ENCODE peak calls at places on chromosome 10, in four cellular contexts. One of them, this sample, is unnamed.

GRCh38 chr10:1109795-1110673 is 53.8 kb downstream of the WDR37 start:
- DNase-seq in right cardiac atrium: peak; percentile 74
- DNase-seq in endothelial cell of umbilical vein: peak; percentile 69
- DNase-seq in SJSA1: peak; percentile 79
- DNase-seq in this sample: peak; percentile 88

GRCh38 chr10:44779511-44779910 is 131.6 kb upstream of the TMEM72 start:
- DNase-seq in endothelial cell of umbilical vein: no peak
- DNase-seq in right cardiac atrium: peak; percentile 39
- DNase-seq in SJSA1: no peak
- DNase-seq in this sample: no peak

GRCh38 chr10:30028006-30028441 is 31.4 kb downstream of the JCAD start:
- DNase-seq in SJSA1: no peak
- DNase-seq in right cardiac atrium: peak; percentile 85
- DNase-seq in endothelial cell of umbilical vein: peak; percentile 98
- DNase-seq in this sample: no peak

GRCh38 chr10:123359539-123359938 is 205.3 kb downstream of the BUB3 start:
- DNase-seq in right cardiac atrium: no peak
- DNase-seq in SJSA1: no peak
- DNase-seq in endothelial cell of umbilical vein: no peak
- DNase-seq in this sample: no peak

GRCh38 chr10:127928021-127928806 is 21.3 kb downstream of the PTPRE start:
- DNase-seq in right cardiac atrium: no peak
- DNase-seq in endothelial cell of umbilical vein: peak; percentile 82
- DNase-seq in SJSA1: no peak
- DNase-seq in this sample: peak; percentile 97

GRCh38 chr10:90193240-90193985 is 492.0 kb downstream of the KIF20B start:
- DNase-seq in SJSA1: no peak
- DNase-seq in right cardiac atrium: no peak
- DNase-seq in endothelial cell of umbilical vein: no peak
- DNase-seq in this sample: peak; percentile 69

GRCh38 chr10:99532194-99532593 is 548 bp upstream of the NKX2-3 start:
- DNase-seq in endothelial cell of umbilical vein: no peak
- DNase-seq in SJSA1: no peak
- DNase-seq in right cardiac atrium: no peak
- DNase-seq in this sample: peak; percentile 64

GRCh38 chr10:59724098-59724938 is 14.7 kb upstream of the SLC16A9 start:
- DNase-seq in endothelial cell of umbilical vein: no peak
- DNase-seq in right cardiac atrium: no peak
- DNase-seq in SJSA1: no peak
- DNase-seq in this sample: no peak

GRCh38 chr10:90787906-90788491 is 69.8 kb downstream of the HTR7 start:
- DNase-seq in endothelial cell of umbilical vein: peak; percentile 47
- DNase-seq in SJSA1: no peak
- DNase-seq in right cardiac atrium: peak; percentile 59
- DNase-seq in this sample: peak; percentile 37

GRCh38 chr10:106741131-106741530 is 423.4 kb downstream of the SORCS1 start:
- DNase-seq in SJSA1: no peak
- DNase-seq in right cardiac atrium: no peak
- DNase-seq in endothelial cell of umbilical vein: no peak
- DNase-seq in this sample: no peak

GRCh38 chr10:29950391-29950790 is 109.0 kb downstream of the JCAD start:
- DNase-seq in SJSA1: no peak
- DNase-seq in endothelial cell of umbilical vein: no peak
- DNase-seq in right cardiac atrium: no peak
- DNase-seq in this sample: peak; percentile 73

GRCh38 chr10:131694168-131694962 is 206.4 kb upstream of the PPP2R2D start:
- DNase-seq in endothelial cell of umbilical vein: no peak
- DNase-seq in right cardiac atrium: no peak
- DNase-seq in SJSA1: peak; percentile 21
- DNase-seq in this sample: no peak

GRCh38 chr10:102775973-102776669 is 32.4 kb downstream of the WBP1L start:
- DNase-seq in right cardiac atrium: peak; percentile 93
- DNase-seq in endothelial cell of umbilical vein: peak; percentile 98
- DNase-seq in SJSA1: peak; percentile 74
- DNase-seq in this sample: peak; percentile 97

GRCh38 chr10:69087600-69088470 is at the start of gene SRGN:
- DNase-seq in endothelial cell of umbilical vein: peak; percentile 92
- DNase-seq in SJSA1: peak; percentile 55
- DNase-seq in right cardiac atrium: peak; percentile 81
- DNase-seq in this sample: no peak

GRCh38 chr10:43622022-43622421 is 15.8 kb downstream of the ZNF485 start:
- DNase-seq in SJSA1: no peak
- DNase-seq in right cardiac atrium: no peak
- DNase-seq in endothelial cell of umbilical vein: no peak
- DNase-seq in this sample: no peak

GRCh38 chr10:43616697-43617370 is 10.6 kb downstream of the ZNF485 start:
- DNase-seq in endothelial cell of umbilical vein: no peak
- DNase-seq in right cardiac atrium: no peak
- DNase-seq in SJSA1: no peak
- DNase-seq in this sample: no peak

GRCh38 chr10:43623351-43623750 is 17.1 kb downstream of the ZNF485 start:
- DNase-seq in SJSA1: no peak
- DNase-seq in endothelial cell of umbilical vein: peak; percentile 32
- DNase-seq in right cardiac atrium: no peak
- DNase-seq in this sample: peak; percentile 18

GRCh38 chr10:43619368-43619767 is 13.1 kb downstream of the ZNF485 start:
- DNase-seq in endothelial cell of umbilical vein: no peak
- DNase-seq in SJSA1: no peak
- DNase-seq in right cardiac atrium: no peak
- DNase-seq in this sample: no peak
- H3K9me3 ChIP-seq in endothelial cell of umbilical vein: peaks cover 7% of the 10 kb centered on the region
- H3K9me3 ChIP-seq in SJSA1: peaks cover 2% of the 10 kb centered on the region
- H3K9me3 ChIP-seq in right cardiac atrium: peaks cover 7% of the 10 kb centered on the region
- H3K9me3 ChIP-seq in this sample: peaks cover 68% of the 10 kb centered on the region

GRCh38 chr10:104336829-104337526 is 1.3 kb downstream of the ITPRIP start:
- DNase-seq in endothelial cell of umbilical vein: peak; percentile 47
- DNase-seq in right cardiac atrium: peak; percentile 29
- DNase-seq in SJSA1: no peak
- DNase-seq in this sample: peak; percentile 88
- H3K4me1 ChIP-seq in endothelial cell of umbilical vein: peaks cover 54% of the 10 kb centered on the region
- H3K4me1 ChIP-seq in right cardiac atrium: peaks cover 36% of the 10 kb centered on the region
- H3K4me1 ChIP-seq in SJSA1: peaks cover 29% of the 10 kb centered on the region
- H3K4me1 ChIP-seq in this sample: peaks cover 32% of the 10 kb centered on the region

GRCh38 chr10:71850745-71851629 is at the start of gene PSAP:
- DNase-seq in endothelial cell of umbilical vein: peak; percentile 99
- DNase-seq in SJSA1: peak; percentile 99
- DNase-seq in right cardiac atrium: peak; percentile 100
- DNase-seq in this sample: peak; percentile 98

GRCh38 chr10:71848325-71849277 is 2.5 kb downstream of the PSAP start:
- DNase-seq in SJSA1: no peak
- DNase-seq in endothelial cell of umbilical vein: peak; percentile 67
- DNase-seq in right cardiac atrium: no peak
- DNase-seq in this sample: no peak

GRCh38 chr10:71850021-71850744 is 868 bp downstream of the PSAP start:
- DNase-seq in SJSA1: no peak
- DNase-seq in endothelial cell of umbilical vein: no peak
- DNase-seq in right cardiac atrium: no peak
- DNase-seq in this sample: no peak

GRCh38 chr10:71847418-71847817 is 3.6 kb downstream of the PSAP start:
- DNase-seq in endothelial cell of umbilical vein: no peak
- DNase-seq in SJSA1: no peak
- DNase-seq in right cardiac atrium: no peak
- DNase-seq in this sample: no peak

DNA sequence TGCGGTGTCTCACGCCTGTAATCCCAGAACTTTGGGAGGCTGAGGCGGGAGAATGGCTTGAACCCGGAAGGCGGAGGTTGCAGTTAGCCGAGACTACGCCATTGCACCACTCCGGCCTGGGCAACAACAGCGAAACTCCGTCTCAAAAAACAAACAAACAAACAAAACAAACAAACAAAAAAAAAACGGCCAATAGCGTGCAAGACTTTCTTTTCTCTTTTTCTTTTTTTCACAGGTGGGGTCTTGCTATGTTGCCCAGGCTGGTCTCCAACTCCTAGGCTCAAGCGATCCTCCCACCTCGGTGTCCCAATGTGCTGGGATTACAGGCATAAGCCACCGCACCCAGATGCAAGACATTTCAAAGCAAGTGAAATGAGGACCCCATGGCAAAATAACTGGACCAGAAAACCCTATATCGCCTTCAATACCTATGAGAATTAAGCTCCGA is 1.6 kb downstream of the PSAP start:
- DNase-seq in SJSA1: no peak
- DNase-seq in right cardiac atrium: no peak
- DNase-seq in endothelial cell of umbilical vein: no peak
- DNase-seq in this sample: no peak
- H3K27ac ChIP-seq in SJSA1: no peak overlapping the region
- H3K27ac ChIP-seq in right cardiac atrium: no peak overlapping the region
- H3K27ac ChIP-seq in endothelial cell of umbilical vein: peak overlapping the region; percentile 49
- H3K27ac ChIP-seq in this sample: no peak overlapping the region

GRCh38 chr10:79115302-79115701 is 46.5 kb downstream of the ZMIZ1 start:
- DNase-seq in endothelial cell of umbilical vein: no peak
- DNase-seq in right cardiac atrium: no peak
- DNase-seq in SJSA1: no peak
- DNase-seq in this sample: no peak
- H3K9me3 ChIP-seq in endothelial cell of umbilical vein: no peaks in the 10 kb centered on the region
- H3K9me3 ChIP-seq in right cardiac atrium: no peaks in the 10 kb centered on the region
- H3K9me3 ChIP-seq in SJSA1: no peaks in the 10 kb centered on the region
- H3K9me3 ChIP-seq in this sample: no peaks in the 10 kb centered on the region

GRCh38 chr10:42987575-42987974 is 89.3 kb upstream of the RET start:
- DNase-seq in endothelial cell of umbilical vein: no peak
- DNase-seq in right cardiac atrium: peak; percentile 15
- DNase-seq in SJSA1: no peak
- DNase-seq in this sample: no peak
- H3K4me1 ChIP-seq in endothelial cell of umbilical vein: no peaks in the 10 kb centered on the region
- H3K4me1 ChIP-seq in right cardiac atrium: no peaks in the 10 kb centered on the region
- H3K4me1 ChIP-seq in SJSA1: no peaks in the 10 kb centered on the region
- H3K4me1 ChIP-seq in this sample: no peaks in the 10 kb centered on the region

GRCh38 chr10:50431118-50431517 is 179.8 kb upstream of the ASAH2 start:
- DNase-seq in endothelial cell of umbilical vein: peak; percentile 73
- DNase-seq in right cardiac atrium: no peak
- DNase-seq in SJSA1: no peak
- DNase-seq in this sample: peak; percentile 7

GRCh38 chr10:50432610-50433009 is 181.3 kb upstream of the ASAH2 start:
- DNase-seq in endothelial cell of umbilical vein: no peak
- DNase-seq in right cardiac atrium: no peak
- DNase-seq in SJSA1: no peak
- DNase-seq in this sample: no peak

GRCh38 chr10:50432206-50432605 is 180.9 kb upstream of the ASAH2 start:
- DNase-seq in endothelial cell of umbilical vein: peak; percentile 3
- DNase-seq in SJSA1: no peak
- DNase-seq in right cardiac atrium: no peak
- DNase-seq in this sample: no peak

GRCh38 chr10:50436805-50437204 is 185.5 kb upstream of the ASAH2 start:
- DNase-seq in endothelial cell of umbilical vein: no peak
- DNase-seq in right cardiac atrium: no peak
- DNase-seq in SJSA1: no peak
- DNase-seq in this sample: no peak

GRCh38 chr10:50431791-50432190 is 180.5 kb upstream of the ASAH2 start:
- DNase-seq in right cardiac atrium: no peak
- DNase-seq in endothelial cell of umbilical vein: peak; percentile 69
- DNase-seq in SJSA1: no peak
- DNase-seq in this sample: no peak
- H3K27ac ChIP-seq in right cardiac atrium: peak overlapping the region; percentile 15
- H3K27ac ChIP-seq in endothelial cell of umbilical vein: peak overlapping the region; percentile 7
- H3K27ac ChIP-seq in SJSA1: peak overlapping the region; percentile 34
- H3K27ac ChIP-seq in this sample: no peak overlapping the region

GRCh38 chr10:48878091-48878490 is 61.5 kb downstream of the LRRC18 start:
- DNase-seq in right cardiac atrium: no peak
- DNase-seq in SJSA1: no peak
- DNase-seq in endothelial cell of umbilical vein: no peak
- DNase-seq in this sample: no peak
- H3K9me3 ChIP-seq in right cardiac atrium: no peaks in the 10 kb centered on the region
- H3K9me3 ChIP-seq in SJSA1: no peaks in the 10 kb centered on the region
- H3K9me3 ChIP-seq in endothelial cell of umbilical vein: no peaks in the 10 kb centered on the region
- H3K9me3 ChIP-seq in this sample: no peaks in the 10 kb centered on the region

DNA sequence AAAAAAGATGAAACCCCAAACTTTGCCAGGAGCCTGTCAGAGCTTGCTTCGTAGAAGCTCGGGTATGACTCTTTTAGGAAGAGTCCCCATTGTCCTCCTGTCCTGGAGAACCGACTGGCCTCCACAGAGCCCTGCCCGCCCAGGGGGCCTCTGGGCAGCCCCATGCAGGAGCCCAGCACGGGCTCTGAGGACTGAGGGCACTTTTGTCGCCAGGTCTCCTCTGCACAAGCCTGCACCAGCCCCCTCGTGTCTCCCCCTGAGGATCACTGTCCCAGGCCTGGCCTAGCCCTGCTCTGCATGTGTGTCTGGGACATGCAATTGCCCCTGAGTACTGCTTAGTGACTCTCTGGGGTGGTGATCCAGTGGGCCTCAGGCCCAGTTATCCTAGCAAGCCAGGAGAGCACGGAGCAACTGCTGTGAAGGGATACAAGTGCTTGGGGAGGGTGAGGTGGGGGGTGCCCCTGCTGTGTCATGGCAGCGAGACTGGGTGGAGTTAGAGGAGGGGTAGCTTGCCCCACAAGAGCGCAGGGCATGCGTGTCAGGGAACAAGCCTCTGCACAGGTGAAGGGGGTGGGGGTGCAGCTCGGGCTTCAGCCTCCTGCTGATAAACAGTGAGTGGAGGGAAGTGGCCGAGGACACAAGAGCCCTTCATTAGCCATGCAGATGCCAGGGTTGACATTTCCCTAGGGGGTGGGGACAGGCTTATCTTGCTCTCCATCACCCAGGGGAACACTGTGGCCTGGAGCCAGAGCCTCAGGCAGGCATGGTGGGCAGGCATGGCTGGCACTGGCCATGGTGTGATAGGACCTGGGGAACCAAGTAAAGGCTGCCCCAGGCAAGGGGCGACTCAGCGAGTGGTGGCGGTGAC is 143.4 kb downstream of the C10orf105 start:
- DNase-seq in SJSA1: no peak
- DNase-seq in endothelial cell of umbilical vein: no peak
- DNase-seq in right cardiac atrium: no peak
- DNase-seq in this sample: no peak
- H3K4me1 ChIP-seq in SJSA1: no peaks in the 10 kb centered on the region
- H3K4me1 ChIP-seq in endothelial cell of umbilical vein: no peaks in the 10 kb centered on the region
- H3K4me1 ChIP-seq in right cardiac atrium: no peaks in the 10 kb centered on the region
- H3K4me1 ChIP-seq in this sample: no peaks in the 10 kb centered on the region